ENCODE peak calls at places on chromosomes 5 and 9, in nine cellular contexts. T is cardiac fibroblast, N is tibial artery, X is GM23338, W is BE2C, A is tibial nerve, M is colonic mucosa, O is astrocyte of the spinal cord, U is kidney. I is an unnamed sample.

GRCh38 chr5:131751551-131751950 is 45.3 kb downstream of the FNIP1 start:
- DNase-seq in M (no peak), W (no peak), U (no peak), T (peak; percentile 25), A (no peak), O (peak; percentile 22), X (no peak), N (no peak), I (no peak)

GRCh38 chr5:109359643-109360042 is 50.1 kb downstream of the PJA2 start:
- DNase-seq in X (no peak), O (no peak), M (no peak), T (no peak), N (no peak), U (no peak), W (no peak), A (no peak), I (no peak)

GRCh38 chr5:31886206-31886605 is 247.3 kb downstream of the PDZD2 start:
- DNase-seq in A (peak; percentile 18), X (peak; percentile 18), N (no peak), U (no peak), T (no peak), W (no peak), O (no peak), M (no peak), I (no peak)

GRCh38 chr5:34686762-34687268 is 30.7 kb downstream of the RAI14 start:
- DNase-seq in W (no peak), U (peak; percentile 77), O (peak; percentile 99), M (peak; percentile 86), T (peak; percentile 99), A (no peak), N (peak; percentile 85), X (no peak), I (peak; percentile 97)

GRCh38 chr5:119368238-119368630 is 12.4 kb downstream of the TNFAIP8 start:
- DNase-seq in T (no peak), M (no peak), X (no peak), O (no peak), W (no peak), U (no peak), A (no peak), N (no peak), I (no peak)

GRCh38 chr5:167918492-167919267 is 372.8 kb upstream of the WWC1 start:
- DNase-seq in M (no peak), N (no peak), X (no peak), A (no peak), O (no peak), W (no peak), T (no peak), U (no peak), I (no peak)

GRCh38 chr9:133102190-133103021 is 18.6 kb downstream of the RALGDS start:
- DNase-seq in X (no peak), O (no peak), W (no peak), U (peak; percentile 43), A (no peak), M (no peak), T (no peak), N (peak; percentile 59), I (no peak)

GRCh38 chr5:39109616-39110015 is 35.4 kb upstream of the RICTOR start:
- DNase-seq in X (no peak), A (no peak), U (no peak), O (no peak), N (no peak), W (no peak), T (no peak), M (no peak), I (no peak)

GRCh38 chr9:123131258-123131657 is 97.8 kb downstream of the GPR21 start:
- DNase-seq in M (no peak), A (no peak), N (no peak), X (peak; percentile 35), O (peak; percentile 49), W (no peak), U (no peak), T (peak; percentile 70), I (peak; percentile 41)

GRCh38 chr5:318341-318897 is 3.1 kb upstream of the AHRR start:
- DNase-seq in A (no peak), T (peak; percentile 28), X (peak; percentile 20), O (peak; percentile 75), N (no peak), U (no peak), M (no peak), W (no peak), I (no peak)

GRCh38 chr5:13976867-13977479 is 32.5 kb upstream of the DNAH5 start:
- DNase-seq in T (peak; percentile 71), M (no peak), W (peak; percentile 37), N (no peak), U (no peak), X (peak; percentile 78), O (peak; percentile 53), A (no peak), I (peak; percentile 16)

GRCh38 chr5:147321569-147321968 is 86.7 kb downstream of the STK32A start:
- DNase-seq in N (no peak), T (no peak), A (no peak), O (no peak), U (no peak), X (no peak), M (no peak), W (no peak), I (no peak)
- TF ChIP-seq CTCF in N (no peak), T (no peak), A (no peak), O (no peak), U (no peak), X (no peak), M (no peak), W (no peak), I (no peak)

GRCh38 chr9:130483281-130483949 is 38.7 kb downstream of the ASS1 start:
- DNase-seq in N (no peak), T (no peak), O (no peak), M (no peak), A (no peak), X (no peak), U (no peak), W (no peak), I (no peak)
- H3K4me3 ChIP-seq in N (no peak overlapping the region), T (no peak overlapping the region), O (no peak overlapping the region), M (no peak overlapping the region), A (no peak overlapping the region), X (no peak overlapping the region), U (no peak overlapping the region), W (no peak overlapping the region), I (no peak overlapping the region)

GRCh38 chr9:87655731-87656130 is 70.2 kb upstream of the CTSL start:
- DNase-seq in W (no peak), X (no peak), U (no peak), T (no peak), N (no peak), O (no peak), M (no peak), A (no peak), I (no peak)

GRCh38 chr9:87657190-87657589 is 68.7 kb upstream of the CTSL start:
- DNase-seq in A (no peak), M (no peak), T (peak; percentile 36), O (peak; percentile 68), X (no peak), W (no peak), N (peak; percentile 67), U (no peak), I (no peak)

GRCh38 chr9:87659534-87660419 is 66.1 kb upstream of the CTSL start:
- DNase-seq in U (no peak), W (no peak), X (no peak), A (no peak), N (peak; percentile 59), M (no peak), T (no peak), O (no peak), I (no peak)

GRCh38 chr9:87657893-87658292 is 68.0 kb upstream of the CTSL start:
- DNase-seq in T (no peak), W (no peak), X (no peak), M (no peak), O (no peak), U (no peak), A (no peak), N (no peak), I (no peak)

GRCh38 chr9:87656485-87656884 is 69.4 kb upstream of the CTSL start:
- DNase-seq in O (peak; percentile 58), N (no peak), A (no peak), T (peak; percentile 52), U (no peak), W (no peak), X (no peak), M (no peak), I (no peak)
- TF ChIP-seq CTCF in O (peak; percentile 33), N (no peak), A (no peak), T (no peak), U (no peak), W (no peak), X (no peak), M (no peak), I (no peak)

GRCh38 chr5:150490296-150490669 is 17.6 kb upstream of the NDST1 start:
- DNase-seq in T (no peak), A (no peak), X (no peak), N (no peak), O (no peak), M (no peak), W (no peak), U (no peak), I (no peak)
- H3K4me3 ChIP-seq in T (no peak overlapping the region), A (no peak overlapping the region), X (peak overlapping the region; percentile 13), N (no peak overlapping the region), O (no peak overlapping the region), M (no peak overlapping the region), W (no peak overlapping the region), U (no peak overlapping the region), I (no peak overlapping the region)

GRCh38 chr5:37900692-37901091 is 60.9 kb upstream of the GDNF start:
- DNase-seq in W (peak; percentile 59), N (peak; percentile 71), A (peak; percentile 15), U (peak; percentile 89), M (peak; percentile 28), T (peak; percentile 60), O (peak; percentile 37), X (peak; percentile 46), I (no peak)
- TF ChIP-seq CTCF in W (peak; percentile 53), N (no peak), A (no peak), U (peak; percentile 13), M (no peak), T (no peak), O (peak; percentile 19), X (peak; percentile 59), I (no peak)

GRCh38 chr5:141326088-141326854 is 4.0 kb upstream of the PCDHGA1 start:
- DNase-seq in A (no peak), N (peak; percentile 82), X (peak; percentile 88), U (no peak), W (peak; percentile 43), M (peak; percentile 64), T (peak; percentile 81), O (peak; percentile 76), I (no peak)

GRCh38 chr5:141328231-141328630 is 2.1 kb upstream of the PCDHGA1 start:
- DNase-seq in T (no peak), X (no peak), U (no peak), N (no peak), O (no peak), A (no peak), M (no peak), W (no peak), I (no peak)

GRCh38 chr5:141330299-141331080 is at the start of gene PCDHGA1:
- DNase-seq in W (peak; percentile 78), U (no peak), A (no peak), X (peak; percentile 63), N (no peak), O (peak; percentile 56), T (peak; percentile 75), M (no peak), I (no peak)
- H3K4me3 ChIP-seq in W (peak within 1 kb of the TSS; percentile 66), U (no peak within 1 kb of the TSS), A (no peak within 1 kb of the TSS), X (no peak within 1 kb of the TSS), N (no peak within 1 kb of the TSS), O (peak within 1 kb of the TSS; percentile 24), T (peak within 1 kb of the TSS; percentile 35), M (no peak within 1 kb of the TSS), I (peak within 1 kb of the TSS; percentile 43)

GRCh38 chr9:4741365-4742031 is 496 bp upstream of the AK3 start:
- DNase-seq in X (peak; percentile 66), T (no peak), M (peak; percentile 80), N (peak; percentile 72), A (no peak), U (no peak), O (no peak), W (no peak), I (no peak)
- TF ChIP-seq CTCF in X (no peak), T (no peak), M (no peak), N (no peak), A (no peak), U (no peak), O (peak; percentile 4), W (no peak), I (no peak)

I was measured in retinal pigment epithelial cell.